ENCODE peak calls at places on chromosomes 12 and 14, in five cellular contexts. Q, S, X, F and K are unnamed samples.

GRCh38 chr12:74538491-74539258 is 1.0 kb downstream of the ATXN7L3B start:
- DNase-seq in Q (no peak), F (peak; percentile 8), S (peak; percentile 15), X (peak; percentile 6), K (no peak)

GRCh38 chr14:61614693-61615092 is 80.6 kb upstream of the HIF1A start:
- DNase-seq in S (no peak), X (no peak), Q (no peak), F (no peak), K (no peak)

GRCh38 chr12:106115450-106115849 is 23.3 kb downstream of the NUAK1 start:
- DNase-seq in S (no peak), X (no peak), F (no peak), Q (no peak), K (no peak)

GRCh38 chr12:94561943-94562411 is 88.4 kb downstream of the TMCC3 start:
- DNase-seq in S (no peak), X (no peak), Q (peak; percentile 81), F (peak; percentile 60), K (peak; percentile 83)

GRCh38 chr12:16542586-16542985 is 63.4 kb downstream of the LMO3 start:
- DNase-seq in Q (no peak), S (no peak), X (no peak), F (no peak), K (no peak)

GRCh38 chr14:43540948-43541347 is 966.1 kb downstream of the FSCB start:
- DNase-seq in X (peak; percentile 6), S (no peak), Q (peak; percentile 51), F (no peak), K (no peak)

GRCh38 chr14:104610749-104611310 is 6.3 kb upstream of the TMEM179 start:
- DNase-seq in F (no peak), Q (no peak), S (no peak), X (no peak), K (no peak)

GRCh38 chr14:39432619-39433451 is 602 bp upstream of the FBXO33 start:
- DNase-seq in F (peak; percentile 74), X (peak; percentile 75), Q (peak; percentile 96), S (peak; percentile 70), K (peak; percentile 94)

GRCh38 chr12:33223956-33224355 is 215.7 kb downstream of the SYT10 start:
- DNase-seq in X (no peak), Q (no peak), F (no peak), S (no peak), K (no peak)

GRCh38 chr14:69573841-69574265 is 818 bp downstream of the CCDC177 start:
- DNase-seq in Q (peak; percentile 57), X (no peak), S (no peak), F (peak; percentile 41), K (no peak)